ENCODE peak calls at places on chromosomes 7 and 10, in four cellular contexts. One of them, this sample, is unnamed. For H3K4me1, the result is how much of the 10 kb centered on the place peaks cover.

GRCh38 chr7:1839701-1840100 is 169.6 kb downstream of the ELFN1 start:
- DNase-seq in HCT116: no peak
- DNase-seq in H9: no peak
- DNase-seq in HAP-1: no peak
- DNase-seq in this sample: no peak

GRCh38 chr10:88911121-88911520 is 31.1 kb downstream of the STAMBPL1 start:
- DNase-seq in HAP-1: no peak
- DNase-seq in H9: no peak
- DNase-seq in HCT116: no peak
- DNase-seq in this sample: no peak

GRCh38 chr7:132148876-132149275 is 427.4 kb downstream of the PLXNA4 start:
- DNase-seq in HAP-1: no peak
- DNase-seq in H9: no peak
- DNase-seq in HCT116: no peak
- DNase-seq in this sample: no peak

GRCh38 chr7:74587435-74588126 is 69.9 kb upstream of the GTF2I start:
- DNase-seq in H9: peak
- DNase-seq in HCT116: no peak
- DNase-seq in HAP-1: no peak
- DNase-seq in this sample: peak

GRCh38 chr10:23095966-23096813 is 811 bp downstream of the MSRB2 start:
- DNase-seq in H9: no peak
- DNase-seq in HCT116: no peak
- DNase-seq in HAP-1: peak
- DNase-seq in this sample: peak

GRCh38 chr10:102596506-102596971 is 47.7 kb upstream of the TRIM8 start:
- DNase-seq in H9: peak
- DNase-seq in HAP-1: peak
- DNase-seq in HCT116: peak
- DNase-seq in this sample: no peak

GRCh38 chr7:30533886-30534285 is 29.3 kb upstream of the GGCT start:
- DNase-seq in HAP-1: no peak
- DNase-seq in H9: no peak
- DNase-seq in HCT116: no peak
- DNase-seq in this sample: no peak

GRCh38 chr10:96683065-96683464 is 37.2 kb downstream of the PIK3AP1 start:
- DNase-seq in HCT116: no peak
- DNase-seq in HAP-1: peak
- DNase-seq in H9: no peak
- DNase-seq in this sample: no peak

GRCh38 chr10:1323951-1324350 is 267.8 kb downstream of the WDR37 start:
- DNase-seq in H9: no peak
- DNase-seq in HCT116: no peak
- DNase-seq in HAP-1: no peak
- DNase-seq in this sample: no peak

GRCh38 chr7:156827587-156828203 is 65.3 kb downstream of the LMBR1 start:
- DNase-seq in HAP-1: no peak
- DNase-seq in H9: no peak
- DNase-seq in HCT116: peak
- DNase-seq in this sample: no peak

GRCh38 chr10:50579491-50580259 is 44.1 kb downstream of the SGMS1 start:
- DNase-seq in H9: no peak
- DNase-seq in HCT116: no peak
- DNase-seq in HAP-1: no peak
- DNase-seq in this sample: no peak

GRCh38 chr10:15743443-15743842 is 23.7 kb upstream of the ITGA8 start:
- DNase-seq in HCT116: no peak
- DNase-seq in H9: no peak
- DNase-seq in HAP-1: no peak
- DNase-seq in this sample: no peak

GRCh38 chr10:48606530-48607355 is 1.9 kb upstream of the ARHGAP22 start:
- DNase-seq in H9: no peak
- DNase-seq in HCT116: no peak
- DNase-seq in HAP-1: no peak
- DNase-seq in this sample: no peak

GRCh38 chr10:52319926-52320325 is 5.8 kb downstream of the DKK1 start:
- DNase-seq in H9: no peak
- DNase-seq in HCT116: no peak
- DNase-seq in HAP-1: no peak
- DNase-seq in this sample: no peak

GRCh38 chr10:14879055-14879800 is 562 bp downstream of the SUV39H2 start:
- DNase-seq in HCT116: no peak
- DNase-seq in HAP-1: no peak
- DNase-seq in H9: no peak
- DNase-seq in this sample: peak

GRCh38 chr10:61217851-61218565 is 235.2 kb downstream of the TMEM26 start:
- DNase-seq in HAP-1: no peak
- DNase-seq in H9: no peak
- DNase-seq in HCT116: no peak
- DNase-seq in this sample: no peak

GRCh38 chr10:63670291-63670898 is 149.2 kb downstream of the REEP3 start:
- DNase-seq in HCT116: no peak
- DNase-seq in H9: peak
- DNase-seq in HAP-1: peak
- DNase-seq in this sample: no peak

GRCh38 chr10:12507165-12507870 is 158.0 kb downstream of the CAMK1D start:
- DNase-seq in HCT116: no peak
- DNase-seq in HAP-1: no peak
- DNase-seq in H9: no peak
- DNase-seq in this sample: peak

GRCh38 chr10:13890617-13891541 is 304.1 kb downstream of the PRPF18 start:
- DNase-seq in H9: peak
- DNase-seq in HCT116: no peak
- DNase-seq in HAP-1: no peak
- DNase-seq in this sample: peak

GRCh38 chr10:50033481-50033880 is 34.3 kb upstream of the WASHC2A start:
- DNase-seq in HAP-1: no peak
- DNase-seq in H9: no peak
- DNase-seq in HCT116: no peak
- DNase-seq in this sample: no peak

GRCh38 chr7:45710271-45711160 is 136.3 kb downstream of the ADCY1 start:
- DNase-seq in HCT116: no peak
- DNase-seq in HAP-1: no peak
- DNase-seq in H9: peak
- DNase-seq in this sample: no peak

GRCh38 chr7:76065016-76065612 is 17.2 kb downstream of the MDH2 start:
- DNase-seq in HCT116: no peak
- DNase-seq in HAP-1: no peak
- DNase-seq in H9: no peak
- DNase-seq in this sample: no peak

GRCh38 chr7:134866581-134866980 is 87.1 kb downstream of the CALD1 start:
- DNase-seq in H9: no peak
- DNase-seq in HCT116: no peak
- DNase-seq in HAP-1: no peak
- DNase-seq in this sample: no peak

GRCh38 chr10:24456319-24456718 is 247.4 kb downstream of the KIAA1217 start:
- DNase-seq in H9: no peak
- DNase-seq in HAP-1: no peak
- DNase-seq in HCT116: no peak
- DNase-seq in this sample: no peak

GRCh38 chr10:31947144-31947926 is 18.7 kb upstream of the ARHGAP12 start:
- DNase-seq in HCT116: peak
- DNase-seq in HAP-1: no peak
- DNase-seq in H9: no peak
- DNase-seq in this sample: no peak

GRCh38 chr10:86373251-86373650 is 6.7 kb upstream of the GRID1 start:
- DNase-seq in HAP-1: no peak
- DNase-seq in H9: no peak
- DNase-seq in HCT116: no peak
- DNase-seq in this sample: no peak

GRCh38 chr7:41979834-41980307 is 257.1 kb downstream of the GLI3 start:
- DNase-seq in H9: peak
- DNase-seq in HAP-1: no peak
- DNase-seq in HCT116: peak
- DNase-seq in this sample: no peak

GRCh38 chr10:122632031-122632430 is 67.6 kb downstream of the C10orf120 start:
- DNase-seq in HAP-1: no peak
- DNase-seq in HCT116: no peak
- DNase-seq in H9: no peak
- DNase-seq in this sample: no peak

DNA sequence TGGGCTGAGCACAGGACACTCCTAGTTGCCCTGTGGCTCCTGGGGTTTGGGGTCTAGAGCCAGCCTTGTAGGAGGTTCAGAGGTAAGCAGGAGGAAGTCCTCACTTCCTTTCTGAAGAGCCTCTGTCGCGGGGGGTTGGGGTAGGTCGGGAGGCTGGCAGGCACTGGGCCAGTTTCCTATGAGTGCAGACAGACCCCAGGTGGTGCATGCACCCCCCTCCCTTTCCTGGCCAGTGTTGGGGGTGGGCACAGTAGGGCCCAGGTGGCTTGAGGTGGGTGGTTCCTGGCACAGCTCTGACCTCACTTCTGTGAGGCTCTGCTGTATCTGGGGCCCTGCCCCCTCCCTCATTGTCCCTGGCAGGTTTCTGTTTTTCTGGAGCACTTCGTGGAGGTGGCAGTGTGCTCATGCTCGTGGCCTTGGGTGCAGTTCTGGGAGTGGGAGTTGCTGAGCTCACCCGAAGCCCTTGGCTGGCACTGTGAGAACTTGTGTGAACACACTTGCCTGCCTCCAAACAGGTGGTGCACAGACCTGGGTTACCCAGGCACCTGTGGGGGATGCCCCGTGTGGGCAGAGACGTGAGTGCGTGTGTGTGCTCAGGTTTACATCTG is 1.8 kb downstream of the PALD1 start:
- DNase-seq in HAP-1: no peak
- DNase-seq in HCT116: no peak
- DNase-seq in H9: no peak
- DNase-seq in this sample: no peak
- H3K4me1 ChIP-seq in HAP-1: under half
- H3K4me1 ChIP-seq in HCT116: under half
- H3K4me1 ChIP-seq in H9: under half
- H3K4me1 ChIP-seq in this sample: under half

GRCh38 chr10:101223274-101224059 is 5.8 kb downstream of the LBX1 start:
- DNase-seq in H9: peak
- DNase-seq in HCT116: no peak
- DNase-seq in HAP-1: no peak
- DNase-seq in this sample: no peak
- H3K4me1 ChIP-seq in H9: under half
- H3K4me1 ChIP-seq in HCT116: under half
- H3K4me1 ChIP-seq in HAP-1: under half
- H3K4me1 ChIP-seq in this sample: under half

DNA sequence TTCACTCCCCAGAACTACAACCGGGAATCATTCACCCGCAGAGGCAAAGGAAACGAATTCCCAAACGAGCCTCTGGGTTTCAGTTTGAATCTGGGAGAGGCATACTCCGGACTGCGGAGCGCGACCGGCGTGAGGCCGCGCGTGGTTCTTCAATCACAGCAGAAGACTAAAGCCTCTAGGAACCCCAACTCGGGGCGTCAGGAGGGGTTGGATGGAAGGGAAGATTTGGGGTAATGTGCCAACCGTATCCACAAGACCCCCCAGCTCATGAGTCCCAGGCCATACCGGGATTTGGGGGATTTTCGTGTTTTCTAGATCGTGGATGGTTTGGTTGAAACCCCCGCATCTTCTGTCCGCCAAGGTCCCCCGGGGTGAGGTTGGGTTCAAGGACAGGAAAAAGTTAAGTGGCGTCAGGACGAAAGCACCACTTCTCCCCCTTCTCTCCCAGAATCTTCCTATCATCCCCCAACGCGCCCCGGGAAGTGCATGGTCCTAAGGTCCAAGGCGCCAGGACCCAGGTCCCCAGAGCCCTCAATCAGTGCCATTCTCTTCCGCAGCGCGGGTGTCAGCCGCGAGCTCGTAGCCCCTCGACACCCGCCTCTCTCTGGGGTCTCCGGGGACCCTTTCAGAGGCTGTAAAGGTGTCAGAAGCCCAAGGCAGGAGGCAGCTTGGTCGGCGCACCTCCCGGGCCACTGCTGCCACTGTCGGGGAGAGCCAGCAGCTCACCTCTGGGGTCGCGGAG is 1.7 kb downstream of the MKX start:
- DNase-seq in HAP-1: no peak
- DNase-seq in H9: no peak
- DNase-seq in HCT116: no peak
- DNase-seq in this sample: no peak
- H3K4me1 ChIP-seq in HAP-1: under half
- H3K4me1 ChIP-seq in H9: under half
- H3K4me1 ChIP-seq in HCT116: under half
- H3K4me1 ChIP-seq in this sample: under half

DNA sequence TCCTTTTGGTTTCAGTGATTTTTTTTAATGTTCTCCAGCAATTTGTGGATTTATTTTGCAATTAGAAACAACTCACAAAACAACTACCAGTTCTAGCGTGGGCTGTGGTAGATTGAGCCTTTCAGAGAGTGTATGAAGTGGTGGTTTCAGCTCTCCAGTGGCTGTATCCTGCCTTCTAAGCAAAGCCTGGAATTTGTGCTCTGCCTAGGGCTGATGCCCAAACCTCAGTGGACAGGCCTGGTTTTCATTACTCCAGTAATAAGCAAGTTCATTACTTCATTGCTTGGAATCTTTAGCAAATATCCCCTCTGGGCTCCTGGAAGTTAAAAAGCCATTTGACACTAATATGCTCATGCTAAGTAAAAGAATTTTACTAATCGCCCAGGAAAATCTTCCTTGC is 35.9 kb downstream of the APBB1IP start:
- DNase-seq in H9: no peak
- DNase-seq in HCT116: no peak
- DNase-seq in HAP-1: no peak
- DNase-seq in this sample: no peak
- H3K4me1 ChIP-seq in H9: under half
- H3K4me1 ChIP-seq in HCT116: under half
- H3K4me1 ChIP-seq in HAP-1: under half
- H3K4me1 ChIP-seq in this sample: under half

GRCh38 chr10:69343905-69344304 is 65.6 kb downstream of the HK1 start:
- DNase-seq in H9: no peak
- DNase-seq in HCT116: no peak
- DNase-seq in HAP-1: no peak
- DNase-seq in this sample: no peak

GRCh38 chr10:69345890-69346474 is 67.7 kb downstream of the HK1 start:
- DNase-seq in HCT116: no peak
- DNase-seq in H9: no peak
- DNase-seq in HAP-1: no peak
- DNase-seq in this sample: no peak

GRCh38 chr10:69344591-69345244 is 66.4 kb downstream of the HK1 start:
- DNase-seq in HAP-1: no peak
- DNase-seq in HCT116: no peak
- DNase-seq in H9: no peak
- DNase-seq in this sample: no peak

GRCh38 chr10:69346776-69347175 is 68.5 kb downstream of the HK1 start:
- DNase-seq in HAP-1: no peak
- DNase-seq in H9: no peak
- DNase-seq in HCT116: no peak
- DNase-seq in this sample: no peak

DNA sequence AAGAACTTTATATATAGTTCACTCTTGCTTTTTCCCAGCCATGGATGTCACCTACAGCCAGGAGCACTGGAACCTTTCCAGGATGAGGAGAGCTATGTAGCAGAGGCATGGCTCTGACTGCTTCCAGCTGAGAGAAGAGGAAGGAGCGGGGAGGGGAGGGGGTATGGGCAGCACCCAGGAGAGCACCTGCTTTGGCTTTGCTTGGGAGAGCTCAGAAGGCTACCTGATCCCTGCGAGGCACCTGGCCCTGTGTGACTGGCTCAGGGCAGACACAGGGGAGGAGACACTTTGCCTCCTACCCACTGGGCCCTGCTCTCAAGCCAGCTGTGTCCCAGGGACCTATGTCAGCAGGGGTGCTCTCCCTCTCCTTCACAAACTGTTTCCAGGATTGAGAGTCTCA is 67.1 kb downstream of the HK1 start:
- DNase-seq in HCT116: no peak
- DNase-seq in H9: peak
- DNase-seq in HAP-1: no peak
- DNase-seq in this sample: peak
- H3K4me1 ChIP-seq in HCT116: under half
- H3K4me1 ChIP-seq in H9: under half
- H3K4me1 ChIP-seq in HAP-1: under half
- H3K4me1 ChIP-seq in this sample: under half

This sample was measured in kidney.